ENCODE peak calls at places on chromosomes 16 and 17, in six cellular contexts. X, Y, F, G, V and J are unnamed samples. For H3K9me3, the result is how much of the 10 kb centered on the place peaks cover.

GRCh38 chr17:9615486-9615885 is 29.8 kb upstream of the USP43 start:
- DNase-seq in Y (no peak), X (no peak), V (no peak), G (no peak), F (no peak), J (no peak)

GRCh38 chr17:29248845-29249244 is 2.2 kb downstream of the CRYBA1 start:
- DNase-seq in X (no peak), F (no peak), Y (no peak), V (no peak), G (no peak), J (no peak)

GRCh38 chr17:81948635-81949378 is 1.8 kb upstream of the MYADML2 start:
- DNase-seq in G (no peak), X (no peak), F (no peak), V (no peak), Y (no peak), J (no peak)

GRCh38 chr17:21505819-21506815 is 130.0 kb downstream of the KCNJ12 start:
- DNase-seq in Y (no peak), G (no peak), X (no peak), V (no peak), F (no peak), J (no peak)

GRCh38 chr16:84105948-84106740 is 10.6 kb downstream of the MBTPS1 start:
- DNase-seq in G (no peak), F (no peak), V (no peak), X (no peak), Y (no peak), J (no peak)

GRCh38 chr16:77468831-77469230 is 34.0 kb upstream of the ADAMTS18 start:
- DNase-seq in Y (peak), V (no peak), G (no peak), F (no peak), X (no peak), J (no peak)

GRCh38 chr17:69047368-69048263 is 13.1 kb downstream of the ABCA9 start:
- DNase-seq in V (peak), F (peak), X (peak), Y (peak), G (no peak), J (no peak)

GRCh38 chr16:11161439-11161838 is 94.6 kb downstream of the SOCS1 start:
- DNase-seq in Y (no peak), G (no peak), X (no peak), F (no peak), V (no peak), J (no peak)

GRCh38 chr16:88955906-88956305 is 21.1 kb downstream of the CBFA2T3 start:
- DNase-seq in F (no peak), V (no peak), X (no peak), Y (no peak), G (no peak), J (no peak)

GRCh38 chr17:82226809-82227628 is 1.8 kb upstream of the SLC16A3 start:
- DNase-seq in X (peak), G (no peak), Y (no peak), V (peak), F (no peak), J (no peak)

GRCh38 chr17:62644487-62645173 is 17.2 kb downstream of the MRC2 start:
- DNase-seq in G (no peak), F (no peak), V (no peak), Y (no peak), X (peak), J (no peak)

GRCh38 chr16:21652451-21652850 is at the start of gene IGSF6:
- DNase-seq in F (no peak), V (no peak), Y (no peak), X (no peak), G (no peak), J (no peak)

GRCh38 chr17:40095944-40096791 is 4.2 kb downstream of the NR1D1 start:
- DNase-seq in V (peak), X (peak), F (peak), Y (peak), G (peak), J (no peak)

GRCh38 chr17:17836818-17837379 is at the start of gene SREBF1:
- DNase-seq in F (peak), G (no peak), Y (peak), X (peak), V (no peak), J (no peak)

GRCh38 chr16:1311212-1311737 is 1.8 kb downstream of the UBE2I start:
- DNase-seq in G (no peak), X (no peak), F (no peak), Y (no peak), V (no peak), J (no peak)
- H3K27ac ChIP-seq in G (peak), X (peak), F (peak), Y (peak), V (no peak), J (peak)

GRCh38 chr16:56534847-56535383 is 15.1 kb upstream of the BBS2 start:
- DNase-seq in X (no peak), F (no peak), V (no peak), G (no peak), Y (no peak), J (no peak)
- TF ChIP-seq POLR2A in X (no peak), F (no peak), V (no peak), G (no peak), Y (no peak), J (no peak)

GRCh38 chr17:16623282-16623681 is 30.4 kb downstream of the ZNF624 start:
- DNase-seq in X (no peak), Y (no peak), G (no peak), F (no peak), V (no peak), J (no peak)

GRCh38 chr17:16622540-16623277 is 30.9 kb downstream of the ZNF624 start:
- DNase-seq in Y (no peak), G (no peak), V (no peak), F (no peak), X (no peak), J (no peak)

GRCh38 chr17:16617481-16618060 is 36.1 kb downstream of the ZNF624 start:
- DNase-seq in X (no peak), Y (no peak), V (no peak), F (no peak), G (no peak), J (no peak)
- H3K9me3 ChIP-seq in X (under half), Y (under half), V (under half), F (half or more), G (under half), J (under half)

GRCh38 chr17:12680993-12681392 is 15.3 kb downstream of the MYOCD start:
- DNase-seq in X (no peak), V (no peak), Y (no peak), F (no peak), G (no peak), J (no peak)
- H3K27ac ChIP-seq in X (peak), V (no peak), Y (peak), F (peak), G (peak), J (no peak)

GRCh38 chr16:49281843-49282642 is 405 bp upstream of the CBLN1 start:
- DNase-seq in V (peak), G (no peak), F (peak), Y (peak), X (peak), J (no peak)
- TF ChIP-seq POLR2A in V (peak), G (no peak), F (no peak), Y (no peak), X (no peak), J (no peak)

GRCh38 chr16:3304370-3304769 is 860 bp downstream of the TIGD7 start:
- DNase-seq in G (no peak), Y (no peak), V (no peak), F (no peak), X (no peak), J (no peak)

GRCh38 chr16:3306078-3306477 is 781 bp downstream of the ZNF75A start:
- DNase-seq in V (no peak), F (no peak), G (no peak), Y (no peak), X (no peak), J (no peak)

DNA sequence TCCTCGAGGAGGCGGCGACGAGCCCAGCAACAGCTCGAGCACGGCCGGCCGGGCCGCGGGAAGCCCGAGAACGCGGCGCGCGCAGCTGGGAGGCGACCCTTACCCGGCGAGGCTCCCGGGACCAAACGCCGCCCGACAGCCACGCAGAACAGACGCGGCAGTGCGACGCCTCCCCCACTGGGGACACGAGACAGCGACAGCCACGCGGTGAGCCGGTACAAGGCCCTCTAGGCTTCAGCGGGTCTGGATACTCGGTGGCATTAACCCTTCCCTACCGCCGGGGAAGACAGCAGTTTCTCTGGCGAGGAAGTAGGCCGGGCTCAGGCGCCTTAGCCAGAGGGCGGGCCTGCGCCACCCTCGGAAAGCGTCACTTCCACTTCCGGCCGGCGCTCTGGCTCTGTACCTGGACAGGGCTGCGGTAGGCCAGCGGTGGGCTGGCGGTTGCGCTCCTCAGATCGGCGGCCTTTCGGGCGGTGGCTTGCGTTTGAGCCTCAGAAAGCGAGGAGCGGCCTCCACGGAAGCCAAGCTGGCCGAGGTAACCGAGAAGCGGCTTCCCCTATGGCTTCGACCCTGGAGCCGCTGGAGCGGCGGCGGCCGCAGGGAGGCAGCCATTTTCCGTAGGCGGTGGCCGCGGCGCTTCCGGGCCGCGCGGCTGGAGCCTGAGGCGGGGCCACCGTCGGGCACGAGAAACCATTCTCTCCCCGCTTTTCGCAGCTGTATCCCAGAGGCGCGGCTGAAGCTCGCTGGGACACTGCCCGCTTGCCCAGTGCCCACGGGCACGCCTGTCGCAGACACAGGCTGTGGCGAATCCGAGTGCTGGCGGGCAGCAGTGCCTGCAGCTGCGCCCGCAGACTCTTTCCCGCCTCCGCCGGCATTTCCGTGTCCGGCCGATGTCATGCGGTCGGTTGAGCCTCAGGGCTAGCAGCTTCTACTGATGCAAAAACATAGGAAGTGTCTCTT is at the start of the genes TIGD7 and ZNF75A:
- DNase-seq in V (peak), Y (peak), X (peak), F (peak), G (peak), J (no peak)
- H3K9me3 ChIP-seq in V (under half), Y (under half), X (under half), F (half or more), G (under half), J (under half)

GRCh38 chr17:4522661-4523060 is 24.0 kb downstream of the SPNS2 start:
- DNase-seq in G (no peak), V (no peak), F (no peak), Y (peak), X (no peak), J (no peak)

GRCh38 chr17:4518901-4519300 is 20.2 kb downstream of the SPNS2 start:
- DNase-seq in V (no peak), Y (no peak), G (no peak), X (peak), F (no peak), J (no peak)

GRCh38 chr17:4520881-4521600 is 22.4 kb downstream of the SPNS2 start:
- DNase-seq in Y (no peak), G (no peak), X (no peak), F (peak), V (no peak), J (no peak)

GRCh38 chr17:4519361-4519788 is 20.7 kb downstream of the SPNS2 start:
- DNase-seq in F (peak), Y (peak), V (peak), X (peak), G (no peak), J (no peak)

DNA sequence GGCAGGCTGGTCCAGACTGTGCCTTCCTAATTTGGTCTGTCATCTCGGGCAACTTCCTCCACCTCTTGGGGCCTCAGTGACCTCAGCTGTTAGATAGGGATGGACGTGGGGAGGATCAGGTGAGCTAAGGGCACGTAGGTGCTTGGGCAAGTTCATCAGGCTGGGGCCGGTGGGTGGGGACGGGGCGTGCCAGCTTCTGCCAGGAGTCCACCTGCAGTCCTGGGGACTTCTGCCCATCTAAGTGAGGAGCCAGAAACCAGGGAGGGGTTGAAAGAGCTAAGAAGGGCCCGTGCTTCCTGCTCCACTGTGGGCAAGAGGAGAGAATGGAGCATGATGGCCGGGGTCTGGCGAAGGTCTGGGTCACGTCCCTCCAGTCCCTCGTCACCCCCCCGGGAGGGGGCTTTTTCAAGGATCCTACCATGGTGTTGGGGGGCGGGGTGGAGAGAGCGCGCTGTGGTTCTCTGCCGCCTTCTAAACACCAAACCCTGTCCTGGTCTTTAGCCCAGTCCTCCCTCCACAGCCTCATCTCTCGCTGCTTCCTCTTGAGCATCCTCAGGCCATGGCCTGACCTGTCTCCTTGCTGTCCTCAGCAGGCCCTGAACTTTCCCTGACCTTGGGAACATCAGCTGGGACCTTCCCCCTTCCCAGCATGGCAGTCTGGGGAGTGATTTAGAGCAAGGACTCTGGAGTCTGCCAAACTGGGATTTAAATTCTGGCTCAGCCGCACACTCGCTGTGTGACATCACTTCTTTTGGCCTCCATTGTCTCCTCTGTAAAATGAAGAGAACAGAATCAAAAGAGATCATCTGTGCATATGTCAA is 21.6 kb downstream of the SPNS2 start:
- DNase-seq in V (no peak), Y (no peak), G (no peak), F (no peak), X (no peak), J (no peak)
- H3K27ac ChIP-seq in V (peak), Y (peak), G (peak), F (peak), X (peak), J (peak)

GRCh38 chr17:50518265-50519023 is 10.2 kb downstream of the MYCBPAP start:
- DNase-seq in G (no peak), X (peak), Y (no peak), V (no peak), F (no peak), J (no peak)
- TF ChIP-seq POLR2A in G (no peak), X (no peak), Y (no peak), V (no peak), F (no peak), J (no peak)

DNA sequence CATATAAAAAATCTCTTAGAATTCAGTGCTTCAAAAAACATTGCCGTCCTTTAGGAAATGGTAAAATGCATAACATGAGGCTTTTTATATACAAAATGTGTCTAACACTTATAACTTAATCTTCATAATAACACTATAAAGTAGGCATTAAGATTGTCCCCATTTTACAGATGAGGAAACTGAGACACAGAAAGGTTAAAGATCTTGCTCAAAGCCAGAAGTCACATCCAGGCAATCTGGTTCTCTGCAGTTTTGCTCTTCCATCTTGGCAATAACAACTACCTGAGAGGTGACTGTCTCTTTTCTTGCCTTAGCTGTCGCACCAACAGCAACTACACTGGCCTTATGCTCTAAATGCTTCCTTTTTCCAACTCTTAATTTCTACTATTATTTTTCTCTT is 24.5 kb downstream of the AP1G1 start:
- DNase-seq in V (no peak), Y (no peak), G (no peak), X (no peak), F (no peak), J (no peak)
- H3K9me3 ChIP-seq in V (under half), Y (under half), G (under half), X (under half), F (under half), J (under half)